ENCODE peak calls at places on chromosomes 7 and 10, in nine cellular contexts. X is pancreas; I is CD8-positive, alpha-beta T cell; A is left lung; W is lower lobe of right lung; V is heart left ventricle; Q is psoas muscle; G is mucosa of descending colon; M is PC-3. U is an unnamed sample. For H3K4me1, the result is how much of the 10 kb centered on the place peaks cover.

GRCh38 chr10:101144053-101144452 is 13.0 kb downstream of the TLX1 start:
- ATAC-seq in Q (no peak), W (no peak), V (no peak), M (no peak), G (no peak), X (no peak), I (no peak), A (no peak), U (no peak)

GRCh38 chr10:27518261-27518660 is 14.2 kb downstream of the RAB18 start:
- ATAC-seq in W (no peak), A (no peak), G (no peak), X (no peak), M (no peak), Q (no peak), I (no peak), V (no peak), U (no peak)

GRCh38 chr7:106071999-106072714 is 40.0 kb downstream of the SYPL1 start:
- ATAC-seq in G (peak), X (peak), V (peak), Q (no peak), I (peak), M (no peak), A (peak), W (peak), U (peak)

GRCh38 chr10:5477948-5478693 is 21.2 kb downstream of the CALML5 start:
- ATAC-seq in I (no peak), V (no peak), M (no peak), A (no peak), W (no peak), X (no peak), G (no peak), Q (no peak), U (no peak)

GRCh38 chr7:143188994-143189393 is 5.8 kb downstream of the TAS2R39 start:
- ATAC-seq in V (no peak), W (no peak), G (no peak), A (no peak), I (no peak), M (no peak), Q (no peak), X (no peak), U (no peak)

GRCh38 chr10:113053881-113054280 is 103.8 kb downstream of the TCF7L2 start:
- ATAC-seq in G (no peak), V (peak), W (peak), I (no peak), M (no peak), Q (peak), A (no peak), X (no peak), U (peak)

GRCh38 chr10:75202321-75203096 is 8.1 kb upstream of the VDAC2 start:
- ATAC-seq in A (peak), M (peak), I (no peak), X (no peak), V (peak), W (peak), G (peak), Q (peak), U (peak)

GRCh38 chr7:149753370-149754233 is 19.8 kb downstream of the ZNF467 start:
- ATAC-seq in Q (peak), A (peak), M (peak), G (peak), V (peak), I (no peak), X (peak), W (peak), U (no peak)

GRCh38 chr7:32126843-32127242 is 56.6 kb upstream of the PDE1C start:
- ATAC-seq in Q (no peak), M (no peak), X (no peak), I (no peak), G (no peak), V (no peak), W (no peak), A (no peak), U (no peak)

GRCh38 chr10:14259696-14260595 is 70.8 kb downstream of the FRMD4A start:
- ATAC-seq in Q (peak), M (no peak), I (no peak), V (no peak), W (no peak), A (peak), X (peak), G (peak), U (no peak)

GRCh38 chr10:11986593-11987216 is 55.9 kb downstream of the UPF2 start:
- ATAC-seq in A (peak), I (peak), W (peak), M (peak), G (peak), Q (peak), V (peak), X (peak), U (peak)

GRCh38 chr10:27893320-27894014 is 105.4 kb downstream of the ODAD2 start:
- ATAC-seq in W (no peak), X (peak), Q (no peak), A (no peak), I (peak), V (no peak), G (no peak), M (peak), U (peak)

GRCh38 chr7:2115739-2116065 is 117.0 kb downstream of the MAD1L1 start:
- ATAC-seq in G (no peak), X (no peak), V (peak), I (no peak), M (no peak), W (no peak), A (no peak), Q (peak), U (no peak)

GRCh38 chr7:66400400-66400799 is 195.3 kb downstream of the TPST1 start:
- ATAC-seq in V (no peak), Q (no peak), M (no peak), A (no peak), I (no peak), G (no peak), W (no peak), X (no peak), U (no peak)

GRCh38 chr10:33165911-33166310 is 168.6 kb downstream of the NRP1 start:
- ATAC-seq in G (no peak), Q (no peak), A (no peak), X (no peak), I (no peak), M (no peak), V (no peak), W (no peak), U (no peak)

GRCh38 chr7:99013266-99014112 is 130.4 kb downstream of the SMURF1 start:
- ATAC-seq in X (no peak), I (no peak), V (no peak), M (no peak), Q (no peak), G (peak), W (no peak), A (no peak), U (no peak)
- TF ChIP-seq CTCF in X (no peak), I (no peak), V (no peak), M (no peak), Q (no peak), G (no peak), W (no peak), A (no peak), U (no peak)

DNA sequence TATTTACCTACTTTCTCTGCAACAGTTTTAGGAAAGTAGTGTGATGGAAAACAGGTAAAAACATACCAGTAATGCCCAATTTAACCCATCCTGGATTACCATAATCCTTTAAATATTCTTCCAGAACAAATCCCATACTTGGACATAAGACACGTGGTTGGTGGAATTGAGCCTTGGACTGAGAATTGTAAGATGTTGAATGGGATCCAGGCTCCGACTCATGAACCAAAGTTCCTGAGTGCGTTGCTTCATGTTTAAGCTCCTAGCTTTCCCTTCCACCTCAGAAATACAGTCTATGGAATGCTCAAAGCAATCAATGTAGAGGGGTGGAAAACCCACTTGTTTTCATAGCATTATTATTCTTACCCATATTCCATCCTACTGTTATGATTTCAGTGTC is 171.4 kb downstream of the GFRA1 start:
- ATAC-seq in Q (no peak), I (no peak), X (no peak), A (no peak), W (no peak), G (no peak), M (no peak), V (no peak), U (no peak)
- H3K4me1 ChIP-seq in Q (under half), I (under half), X (under half), A (under half), W (under half), G (under half), M (under half), V (under half), U (under half)

DNA sequence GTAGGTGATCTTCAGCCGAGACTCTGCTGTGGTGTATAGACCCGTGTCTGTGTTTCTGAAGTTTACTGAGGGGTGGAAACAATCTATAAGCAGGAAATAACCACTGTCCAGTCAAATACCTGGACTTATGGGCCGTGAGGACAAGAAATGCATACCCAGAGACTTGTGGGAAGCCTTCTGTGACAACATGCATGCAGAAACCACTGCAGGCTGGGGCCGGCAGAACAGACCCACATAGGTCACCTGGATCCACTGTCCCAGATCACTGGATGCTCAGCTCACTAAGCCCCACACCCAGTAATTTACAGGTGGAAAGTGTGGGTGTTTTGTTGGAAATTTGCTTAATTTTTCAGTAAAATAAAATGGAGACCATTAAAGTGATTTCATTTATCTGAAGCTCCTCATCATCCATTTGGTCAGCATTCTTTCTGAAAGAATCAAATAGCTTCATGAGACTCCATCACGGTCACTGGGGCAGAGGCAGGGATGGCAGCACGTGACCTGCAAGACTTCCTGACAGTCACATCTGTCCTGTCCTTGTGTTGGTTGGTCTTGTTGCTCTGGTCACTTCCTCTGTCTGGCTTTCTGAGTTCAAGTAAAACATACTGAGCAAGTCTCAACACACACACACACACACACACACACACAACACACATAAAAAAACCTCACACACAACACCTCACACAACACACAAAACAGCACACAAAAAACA is 108.3 kb downstream of the TNS3 start:
- ATAC-seq in M (no peak), I (no peak), G (no peak), X (no peak), W (peak), V (no peak), A (peak), Q (peak), U (no peak)
- TF ChIP-seq CTCF in M (no peak), I (no peak), G (no peak), X (no peak), W (no peak), V (no peak), A (no peak), Q (no peak), U (no peak)

GRCh38 chr10:15290671-15291070 is 80.4 kb downstream of the FAM171A1 start:
- ATAC-seq in G (no peak), I (no peak), W (no peak), V (no peak), Q (no peak), A (no peak), X (no peak), M (no peak), U (no peak)

GRCh38 chr10:15290150-15290549 is 80.9 kb downstream of the FAM171A1 start:
- ATAC-seq in I (no peak), M (no peak), V (no peak), Q (no peak), A (no peak), X (no peak), W (no peak), G (peak), U (no peak)

GRCh38 chr10:15300145-15300544 is 70.9 kb downstream of the FAM171A1 start:
- ATAC-seq in G (no peak), A (no peak), I (no peak), M (no peak), V (no peak), W (no peak), X (no peak), Q (no peak), U (no peak)

GRCh38 chr10:15295540-15296325 is 75.4 kb downstream of the FAM171A1 start:
- ATAC-seq in X (no peak), A (no peak), G (no peak), M (no peak), W (no peak), I (no peak), V (no peak), Q (no peak), U (no peak)

DNA sequence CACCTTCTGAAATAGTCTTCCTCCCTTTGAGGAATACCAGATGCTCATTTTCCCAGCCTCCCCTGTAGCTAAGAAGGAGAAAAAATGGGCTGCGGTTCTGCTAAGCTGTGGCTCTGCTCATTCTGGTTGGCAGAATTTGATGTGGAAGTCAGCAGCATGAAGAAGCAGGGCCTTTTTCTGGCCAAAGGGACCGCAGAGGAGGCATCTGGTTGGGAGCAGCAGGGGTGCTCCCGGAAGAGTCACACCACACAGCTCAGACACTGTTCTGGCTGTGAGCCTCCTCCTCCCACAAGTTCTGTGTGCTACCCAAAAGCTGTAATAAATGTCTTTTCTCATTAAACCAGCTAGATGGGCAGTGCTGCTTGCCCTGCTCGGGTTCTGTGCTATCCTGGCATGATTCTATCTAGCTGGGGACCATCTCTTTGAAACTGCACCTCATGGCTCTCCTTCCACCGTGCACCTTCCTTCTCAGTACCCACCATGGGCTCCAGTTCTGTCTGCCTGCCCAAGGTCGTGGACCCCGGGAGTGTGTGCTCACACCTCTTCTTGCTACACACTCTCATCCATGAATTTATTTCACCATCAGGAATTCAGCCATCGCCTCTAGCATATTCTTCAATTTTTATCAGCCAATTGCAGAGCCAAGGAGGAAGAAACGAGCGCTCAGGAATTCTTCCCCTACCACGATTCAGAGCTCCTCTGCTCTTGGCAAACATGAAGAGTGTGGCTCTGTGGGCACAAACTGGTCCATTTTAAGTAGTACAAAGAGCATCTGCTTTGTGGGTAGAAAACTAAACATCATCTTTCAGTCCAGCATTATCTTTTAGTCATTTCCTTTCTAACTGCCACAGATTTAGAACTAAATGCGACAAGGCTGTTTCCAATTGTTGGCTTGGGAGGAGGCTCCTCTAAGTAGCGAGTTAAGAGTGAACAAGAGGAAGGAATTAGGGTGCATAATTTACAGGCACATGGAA is 76.9 kb downstream of the FAM171A1 start:
- ATAC-seq in M (no peak), V (peak), W (no peak), G (peak), A (no peak), X (no peak), Q (no peak), I (no peak), U (no peak)
- H3K4me1 ChIP-seq in M (under half), V (under half), W (under half), G (under half), A (under half), X (under half), Q (under half), I (under half), U (under half)

U was measured in gastroesophageal sphincter.